ENCODE peak calls at places on chromosome 3, in four cellular contexts. J is keratinocyte; N is stimulated activated CD4-positive, alpha-beta T cell treated with anti-CD3 and anti-CD28 coated beads, TNF-alpha, amount 100 ng/mL, for 4 hours; B is iPS-NIHi11. D is an unnamed sample.

GRCh38 chr3:119731545-119732343 is 28.9 kb downstream of the CFAP91 start:
- DNase-seq in J (no peak), N (no peak), B (no peak), D (no peak)

GRCh38 chr3:13574798-13575451 is 26.0 kb downstream of the FBLN2 start:
- DNase-seq in J (no peak), N (no peak), B (no peak), D (no peak)

GRCh38 chr3:50154840-50155490 is at the start of gene SEMA3F:
- DNase-seq in J (no peak), N (peak), B (peak), D (peak)

GRCh38 chr3:55742027-55742710 is 255.1 kb upstream of the WNT5A start:
- DNase-seq in J (no peak), N (no peak), B (no peak), D (no peak)

GRCh38 chr3:28575100-28575747 is 226.6 kb upstream of the AZI2 start:
- DNase-seq in J (no peak), N (no peak), B (peak), D (no peak)

GRCh38 chr3:9525078-9525477 is 28.5 kb downstream of the LHFPL4 start:
- DNase-seq in J (no peak), N (no peak), B (no peak), D (no peak)

GRCh38 chr3:18234717-18235335 is 190.3 kb downstream of the SATB1 start:
- DNase-seq in J (no peak), N (no peak), B (no peak), D (no peak)

GRCh38 chr3:188695251-188695650 is 476.5 kb upstream of the TPRG1 start:
- DNase-seq in J (no peak), N (no peak), B (no peak), D (no peak)

GRCh38 chr3:101936419-101937331 is 87.4 kb downstream of the NFKBIZ start:
- DNase-seq in J (no peak), N (no peak), B (no peak), D (no peak)

GRCh38 chr3:23900744-23901143 is 16.0 kb downstream of the NKIRAS1 start:
- DNase-seq in J (no peak), N (no peak), B (no peak), D (no peak)

GRCh38 chr3:161069441-161070251 is 35.5 kb downstream of the B3GALNT1 start:
- DNase-seq in J (peak), N (no peak), B (peak), D (no peak)

GRCh38 chr3:112298781-112299180 is 4.8 kb upstream of the SLC9C1 start:
- DNase-seq in J (no peak), N (no peak), B (no peak), D (no peak)

GRCh38 chr3:35654471-35654870 is 15.1 kb downstream of the ARPP21 start:
- DNase-seq in J (no peak), N (no peak), B (no peak), D (no peak)

GRCh38 chr3:182889948-182890629 is 90.2 kb downstream of the DCUN1D1 start:
- DNase-seq in J (no peak), N (no peak), B (no peak), D (no peak)

GRCh38 chr3:69304396-69304795 is 81.5 kb downstream of the FRMD4B start:
- DNase-seq in J (no peak), N (no peak), B (no peak), D (no peak)

GRCh38 chr3:43752908-43753307 is 62.2 kb downstream of the ABHD5 start:
- DNase-seq in J (no peak), N (no peak), B (no peak), D (no peak)

GRCh38 chr3:129614927-129615363 is 8.5 kb upstream of the PLXND1 start:
- DNase-seq in J (no peak), N (no peak), B (no peak), D (no peak)

GRCh38 chr3:142542054-142542453 is 36.5 kb downstream of the ATR start:
- DNase-seq in J (no peak), N (no peak), B (no peak), D (no peak)

GRCh38 chr3:104989878-104990277 is 376.8 kb upstream of the ALCAM start:
- DNase-seq in J (no peak), N (no peak), B (no peak), D (no peak)

GRCh38 chr3:33030802-33031201 is 66.1 kb downstream of the GLB1 start:
- DNase-seq in J (no peak), N (no peak), B (peak), D (no peak)

GRCh38 chr3:76349715-76350480 is 564.5 kb upstream of the ZNF717 start:
- DNase-seq in J (no peak), N (no peak), B (no peak), D (no peak)

GRCh38 chr3:35678552-35679220 is 39.4 kb downstream of the ARPP21 start:
- DNase-seq in J (no peak), N (no peak), B (no peak), D (no peak)

GRCh38 chr3:100506355-100506754 is 13.9 kb downstream of the TMEM45A start:
- DNase-seq in J (no peak), N (no peak), B (no peak), D (no peak)

GRCh38 chr3:96236499-96236898 is 577.9 kb upstream of the EPHA6 start:
- DNase-seq in J (no peak), N (no peak), B (no peak), D (no peak)

GRCh38 chr3:171168086-171168485 is 141.6 kb upstream of the SLC2A2 start:
- DNase-seq in J (no peak), N (no peak), B (peak), D (no peak)

GRCh38 chr3:159897331-159898075 is 91.1 kb upstream of the IL12A start:
- DNase-seq in J (no peak), N (no peak), B (no peak), D (no peak)

GRCh38 chr3:17021614-17022013 is 136.9 kb downstream of the PLCL2 start:
- DNase-seq in J (no peak), N (no peak), B (no peak), D (no peak)

GRCh38 chr3:197454014-197454413 is 101.8 kb downstream of the BDH1 start:
- DNase-seq in J (no peak), N (no peak), B (no peak), D (no peak)

GRCh38 chr3:117660941-117661635 is 951.5 kb downstream of the TUSC7 start:
- DNase-seq in J (no peak), N (no peak), B (no peak), D (no peak)

GRCh38 chr3:71421820-71422566 is 161.5 kb downstream of the FOXP1 start:
- DNase-seq in J (no peak), N (no peak), B (no peak), D (no peak)

GRCh38 chr3:150216041-150216811 is 191.9 kb upstream of the TSC22D2 start:
- DNase-seq in J (no peak), N (no peak), B (peak), D (no peak)

GRCh38 chr3:149701977-149702350 is 44.1 kb upstream of the WWTR1 start:
- DNase-seq in J (no peak), N (no peak), B (no peak), D (no peak)

GRCh38 chr3:21747376-21747775 is 3.6 kb downstream of the ZNF385D start:
- DNase-seq in J (no peak), N (no peak), B (no peak), D (no peak)

GRCh38 chr3:160697628-160698382 is 20.8 kb downstream of the ARL14 start:
- DNase-seq in J (no peak), N (no peak), B (no peak), D (no peak)

GRCh38 chr3:64344721-64345207 is 119.5 kb upstream of the PRICKLE2 start:
- DNase-seq in J (peak), N (no peak), B (peak), D (no peak)

GRCh38 chr3:137110392-137110996 is 152.7 kb downstream of the IL20RB start:
- DNase-seq in J (no peak), N (no peak), B (peak), D (no peak)

GRCh38 chr3:38153986-38154608 is 11.2 kb upstream of the OXSR1 start:
- DNase-seq in J (no peak), N (no peak), B (no peak), D (no peak)

GRCh38 chr3:157001561-157001960 is 158.4 kb downstream of the CCNL1 start:
- DNase-seq in J (no peak), N (no peak), B (no peak), D (no peak)

GRCh38 chr3:14771593-14772497 is 46.9 kb upstream of the FGD5 start:
- DNase-seq in J (no peak), N (no peak), B (no peak), D (no peak)

GRCh38 chr3:156606729-156607128 is 51.8 kb upstream of the SSR3 start:
- DNase-seq in J (no peak), N (no peak), B (no peak), D (no peak)

D was measured in H1.